ENCODE peak calls at places on chromosomes 6 and 20, in five cellular contexts. R, J, D, V and K are unnamed samples.

GRCh38 chr6:136549359-136550044 is 720 bp downstream of the MAP7 start:
- DNase-seq in V (peak), J (peak), D (no peak), R (peak), K (no peak)

GRCh38 chr6:40805336-40805735 is 218.2 kb upstream of the LRFN2 start:
- DNase-seq in R (no peak), J (no peak), D (no peak), V (no peak), K (no peak)

GRCh38 chr6:156808287-156808686 is 31.1 kb downstream of the ARID1B start:
- DNase-seq in R (peak), V (no peak), D (no peak), J (no peak), K (no peak)

GRCh38 chr6:34581561-34581920 is 25.4 kb upstream of the SPDEF start:
- DNase-seq in D (no peak), R (no peak), J (no peak), V (no peak), K (no peak)

GRCh38 chr6:51487937-51488336 is 599.5 kb downstream of the PKHD1 start:
- DNase-seq in D (no peak), V (no peak), J (no peak), R (no peak), K (no peak)

GRCh38 chr20:40317156-40317790 is 371.8 kb downstream of the MAFB start:
- DNase-seq in R (no peak), J (no peak), D (no peak), V (no peak), K (no peak)

GRCh38 chr6:101341926-101342325 is 51.6 kb upstream of the GRIK2 start:
- DNase-seq in J (no peak), V (no peak), R (no peak), D (no peak), K (no peak)

GRCh38 chr6:80543598-80544181 is 437.2 kb downstream of the BCKDHB start:
- DNase-seq in J (no peak), D (no peak), R (no peak), V (no peak), K (no peak)

GRCh38 chr6:100504786-100505737 is 40.3 kb upstream of the SIM1 start:
- DNase-seq in R (no peak), D (no peak), J (no peak), V (no peak), K (no peak)

GRCh38 chr6:27178001-27178730 is 69.3 kb upstream of the PRSS16 start:
- DNase-seq in R (peak), J (peak), V (peak), D (peak), K (peak)

GRCh38 chr6:99568103-99568933 is at the start of gene CCNC:
- DNase-seq in R (peak), V (peak), J (peak), D (peak), K (peak)

GRCh38 chr20:44706371-44707258 is 8.6 kb upstream of the CCN5 start:
- DNase-seq in V (no peak), R (no peak), J (no peak), D (peak), K (no peak)

GRCh38 chr20:35870541-35871307 is 83.6 kb downstream of the SCAND1 start:
- DNase-seq in R (no peak), J (no peak), D (no peak), V (no peak), K (no peak)

GRCh38 chr6:150144294-150144868 is 1.5 kb downstream of the PPP1R14C start:
- DNase-seq in R (no peak), J (no peak), V (no peak), D (no peak), K (no peak)

GRCh38 chr6:152463183-152463582 is 174.0 kb downstream of the SYNE1 start:
- DNase-seq in V (no peak), R (no peak), D (no peak), J (no peak), K (no peak)

GRCh38 chr20:32296874-32297420 is 19.5 kb downstream of the KIF3B start:
- DNase-seq in D (no peak), R (no peak), V (no peak), J (no peak), K (no peak)

GRCh38 chr6:38697846-38698245 is 5.1 kb downstream of the GLO1 start:
- DNase-seq in D (no peak), V (no peak), R (no peak), J (no peak), K (no peak)

GRCh38 chr6:113361014-113361645 is 496.0 kb upstream of the MARCKS start:
- DNase-seq in V (no peak), R (no peak), J (no peak), D (no peak), K (no peak)

GRCh38 chr20:4891364-4891763 is 109.9 kb downstream of the SLC23A2 start:
- DNase-seq in J (no peak), D (no peak), V (no peak), R (no peak), K (no peak)

GRCh38 chr6:35295521-35296315 is 1.9 kb upstream of the DEF6 start:
- DNase-seq in V (no peak), J (no peak), D (peak), R (no peak), K (no peak)

GRCh38 chr6:105560611-105561066 is 157.8 kb upstream of the PREP start:
- DNase-seq in V (no peak), R (no peak), J (no peak), D (no peak), K (peak)

GRCh38 chr20:23782366-23782983 is 31.7 kb upstream of the CST1 start:
- DNase-seq in D (no peak), J (peak), V (peak), R (peak), K (peak)

GRCh38 chr20:17747431-17747846 is 47.7 kb downstream of the BANF2 start:
- DNase-seq in R (no peak), D (peak), J (no peak), V (no peak), K (no peak)

GRCh38 chr6:42220754-42221153 is 3.1 kb upstream of the MRPS10 start:
- DNase-seq in V (no peak), R (no peak), D (no peak), J (no peak), K (no peak)

GRCh38 chr6:169868458-169868857 is 117.0 kb downstream of the ERMARD start:
- DNase-seq in D (peak), V (no peak), J (no peak), R (no peak), K (peak)

GRCh38 chr6:73264446-73264845 is 1.4 kb upstream of the KHDC1 start:
- DNase-seq in V (no peak), D (no peak), J (no peak), R (no peak), K (no peak)

GRCh38 chr6:3915076-3915791 is 66.1 kb downstream of the FAM50B start:
- DNase-seq in J (no peak), R (no peak), D (peak), V (no peak), K (no peak)

GRCh38 chr6:22236626-22237414 is 60.0 kb downstream of the PRL start:
- DNase-seq in R (no peak), V (no peak), D (no peak), J (no peak), K (no peak)

GRCh38 chr6:21800330-21800729 is 206.8 kb downstream of the SOX4 start:
- DNase-seq in V (no peak), R (no peak), D (no peak), J (no peak), K (no peak)

GRCh38 chr20:58088105-58088504 is 140.3 kb downstream of the ANKRD60 start:
- DNase-seq in R (peak), V (no peak), D (no peak), J (no peak), K (no peak)

GRCh38 chr20:38460040-38460623 is 12.5 kb upstream of the RALGAPB start:
- DNase-seq in R (peak), V (no peak), J (no peak), D (no peak), K (no peak)

GRCh38 chr20:3995067-3995748 is 20.1 kb downstream of the RNF24 start:
- DNase-seq in D (no peak), R (no peak), J (no peak), V (no peak), K (no peak)

GRCh38 chr6:24902782-24903181 is 33.0 kb downstream of the RIPOR2 start:
- DNase-seq in D (peak), V (no peak), J (no peak), R (no peak), K (no peak)

GRCh38 chr6:69164564-69165252 is 529.6 kb downstream of the ADGRB3 start:
- DNase-seq in J (peak), V (no peak), D (no peak), R (peak), K (no peak)
- TF ChIP-seq CTCF in J (peak), V (peak), D (no peak), R (no peak), K (no peak)

GRCh38 chr20:37075932-37076685 is 19.7 kb downstream of the RBL1 start:
- DNase-seq in R (no peak), J (no peak), D (no peak), V (no peak), K (no peak)

GRCh38 chr20:37077009-37077408 is 18.8 kb downstream of the RBL1 start:
- DNase-seq in R (no peak), D (no peak), J (no peak), V (no peak), K (no peak)

GRCh38 chr20:37081717-37082289 is 14.0 kb downstream of the RBL1 start:
- DNase-seq in V (peak), D (no peak), J (peak), R (no peak), K (peak)
- TF ChIP-seq CTCF in V (peak), D (no peak), J (peak), R (peak), K (peak)

DNA sequence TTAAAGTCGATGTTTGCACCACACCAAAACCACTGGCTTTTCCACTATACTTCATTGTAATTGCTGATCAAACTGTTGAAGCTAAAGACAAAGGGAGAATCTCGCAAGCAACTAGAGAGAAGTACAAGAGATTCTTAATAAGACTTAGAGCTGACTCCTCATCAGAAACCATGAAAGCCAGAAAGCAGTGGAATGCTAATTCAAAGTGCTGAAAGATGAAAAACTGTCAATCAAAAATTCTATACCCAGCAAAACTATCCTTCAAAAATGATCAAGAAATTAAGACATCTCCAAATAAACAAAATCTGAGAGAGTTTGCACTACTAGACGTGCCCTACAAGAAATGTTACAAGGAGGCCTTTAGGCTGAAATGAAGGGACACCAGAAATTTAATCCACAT is 52.6 kb downstream of the CD83 start:
- DNase-seq in J (no peak), V (no peak), D (no peak), R (no peak), K (no peak)
- TF ChIP-seq CTCF in J (no peak), V (no peak), D (no peak), R (no peak), K (no peak)

GRCh38 chr6:1522779-1523178 is 86.9 kb upstream of the FOXC1 start:
- DNase-seq in J (no peak), R (no peak), D (no peak), V (no peak), K (no peak)

GRCh38 chr6:1526689-1527088 is 83.0 kb upstream of the FOXC1 start:
- DNase-seq in V (no peak), R (no peak), J (no peak), D (no peak), K (no peak)

GRCh38 chr6:1527098-1527497 is 82.6 kb upstream of the FOXC1 start:
- DNase-seq in J (peak), R (peak), V (peak), D (peak), K (no peak)

GRCh38 chr6:1524040-1524480 is 85.7 kb upstream of the FOXC1 start:
- DNase-seq in D (peak), R (peak), V (peak), J (peak), K (peak)

DNA sequence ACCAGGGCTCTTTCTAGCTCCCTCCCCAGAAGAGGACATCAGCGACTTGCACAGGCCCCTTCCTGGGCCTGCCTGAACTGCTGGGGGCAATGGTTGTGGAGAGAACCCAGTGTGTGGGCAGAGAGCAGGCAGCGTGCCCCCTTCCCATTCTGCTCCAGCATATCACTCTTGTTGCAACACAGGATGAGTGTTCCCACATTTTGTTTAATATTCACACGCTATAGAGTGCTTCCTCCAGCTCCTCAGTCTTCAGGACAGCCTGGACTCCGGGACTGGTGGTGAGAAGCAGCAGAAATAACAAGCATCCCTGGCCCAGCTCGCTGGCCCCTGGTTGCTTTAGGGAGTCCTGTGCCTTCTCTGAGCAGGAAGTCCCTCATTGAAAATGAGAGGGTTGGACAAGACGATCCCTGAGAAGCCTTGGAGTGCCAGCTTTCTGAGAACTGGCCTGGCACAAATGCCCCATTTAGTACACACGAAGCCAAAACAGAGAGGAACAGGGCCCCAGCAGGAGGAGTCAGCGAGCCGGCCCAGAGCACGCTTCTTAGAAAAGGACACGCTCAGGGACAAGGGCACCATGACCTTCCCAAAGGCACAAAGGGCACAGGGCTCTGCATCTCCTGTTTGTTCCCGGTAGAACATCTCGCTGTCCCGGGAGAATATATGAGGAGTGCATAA is 84.2 kb upstream of the FOXC1 start:
- DNase-seq in V (no peak), J (no peak), R (no peak), D (no peak), K (no peak)
- TF ChIP-seq CTCF in V (no peak), J (no peak), R (no peak), D (no peak), K (no peak)

DNA sequence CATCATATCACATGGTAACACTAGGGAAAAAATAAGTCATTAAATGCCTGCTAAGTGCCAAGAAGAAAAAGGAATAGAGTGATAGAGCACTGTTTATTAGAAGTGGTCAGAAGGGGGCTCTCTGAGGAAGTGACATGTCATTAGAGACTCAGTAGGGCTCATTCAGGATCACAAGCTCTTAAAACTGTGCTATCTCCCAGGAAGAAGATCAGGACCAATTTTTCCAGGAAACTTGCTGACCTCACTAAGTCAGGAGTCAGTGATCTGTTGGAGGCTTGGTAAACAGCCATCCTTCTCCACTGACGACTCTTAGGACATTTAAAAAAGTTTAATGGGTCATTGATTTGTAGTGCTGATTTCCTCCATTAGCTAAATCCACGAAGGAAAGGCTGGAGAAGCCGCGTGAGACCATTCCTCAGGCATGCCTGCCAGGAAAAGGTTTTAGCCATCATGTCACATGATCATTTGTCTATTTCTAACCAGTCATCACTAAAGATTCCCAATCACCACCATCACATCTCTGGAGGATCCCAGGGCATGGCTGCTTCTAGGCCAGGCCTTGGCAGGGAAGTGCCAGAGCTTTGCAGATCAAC is 5.9 kb upstream of the PTPN1 start:
- DNase-seq in V (no peak), D (no peak), R (no peak), J (no peak), K (no peak)
- TF ChIP-seq CTCF in V (no peak), D (no peak), R (no peak), J (peak), K (peak)

GRCh38 chr6:16184129-16184528 is 54.3 kb upstream of the GMPR start:
- DNase-seq in R (peak), D (peak), J (peak), V (no peak), K (peak)
- TF ChIP-seq CTCF in R (peak), D (peak), J (peak), V (no peak), K (no peak)

GRCh38 chr6:119966484-119966883 is 616.9 kb upstream of the MAN1A1 start:
- DNase-seq in J (peak), R (no peak), V (no peak), D (no peak), K (peak)
- TF ChIP-seq CTCF in J (peak), R (no peak), V (no peak), D (no peak), K (peak)

GRCh38 chr6:1263039-1263849 is 48.7 kb upstream of the FOXQ1 start:
- DNase-seq in R (no peak), V (no peak), J (no peak), D (no peak), K (no peak)
- TF ChIP-seq CTCF in R (no peak), V (no peak), J (peak), D (no peak), K (no peak)

GRCh38 chr6:168676552-168677317 is 235.8 kb downstream of the SMOC2 start:
- DNase-seq in D (no peak), V (no peak), R (no peak), J (no peak), K (no peak)

GRCh38 chr6:168675375-168675774 is 234.4 kb downstream of the SMOC2 start:
- DNase-seq in J (no peak), D (no peak), V (no peak), R (no peak), K (no peak)

GRCh38 chr6:168675933-168676551 is 235.1 kb downstream of the SMOC2 start:
- DNase-seq in J (no peak), R (no peak), V (no peak), D (no peak), K (no peak)

GRCh38 chr6:168671863-168672546 is 231.0 kb downstream of the SMOC2 start:
- DNase-seq in R (no peak), J (no peak), D (no peak), V (no peak), K (no peak)

GRCh38 chr6:168674595-168674994 is 233.6 kb downstream of the SMOC2 start:
- DNase-seq in R (no peak), V (no peak), J (no peak), D (no peak), K (no peak)
- TF ChIP-seq CTCF in R (no peak), V (no peak), J (no peak), D (no peak), K (no peak)